ENCODE peak calls at places on chromosome 6, in five cellular contexts. One of them, this sample, is unnamed.

GRCh38 chr6:136628996-136629395 is 78.8 kb upstream of the MAP7 start:
- DNase-seq in spleen: no peak
- DNase-seq in right lobe of liver: no peak
- DNase-seq in fibroblast of lung: no peak
- DNase-seq in PC-3: peak; percentile 4
- DNase-seq in this sample: no peak

GRCh38 chr6:29919506-29919905 is 22.8 kb upstream of the HLA-A start:
- DNase-seq in spleen: no peak
- DNase-seq in right lobe of liver: no peak
- DNase-seq in fibroblast of lung: no peak
- DNase-seq in PC-3: no peak
- DNase-seq in this sample: no peak

GRCh38 chr6:1389791-1390070 is 355 bp downstream of the FOXF2 start:
- DNase-seq in spleen: peak; percentile 57
- DNase-seq in right lobe of liver: no peak
- DNase-seq in fibroblast of lung: no peak
- DNase-seq in PC-3: no peak
- DNase-seq in this sample: no peak

GRCh38 chr6:161370882-161371281 is 97.0 kb upstream of the AGPAT4 start:
- DNase-seq in spleen: peak; percentile 85
- DNase-seq in right lobe of liver: peak; percentile 52
- DNase-seq in fibroblast of lung: peak; percentile 79
- DNase-seq in PC-3: peak; percentile 75
- DNase-seq in this sample: peak; percentile 80

GRCh38 chr6:26028753-26029569 is 58.3 kb upstream of the HFE start:
- DNase-seq in spleen: no peak
- DNase-seq in right lobe of liver: no peak
- DNase-seq in fibroblast of lung: no peak
- DNase-seq in PC-3: peak; percentile 46
- DNase-seq in this sample: no peak

GRCh38 chr6:128463942-128464341 is 56.5 kb downstream of the PTPRK start:
- DNase-seq in spleen: no peak
- DNase-seq in right lobe of liver: no peak
- DNase-seq in fibroblast of lung: no peak
- DNase-seq in PC-3: peak; percentile 83
- DNase-seq in this sample: no peak

GRCh38 chr6:91167846-91168245 is 581.0 kb upstream of the MAP3K7 start:
- DNase-seq in spleen: no peak
- DNase-seq in right lobe of liver: no peak
- DNase-seq in fibroblast of lung: no peak
- DNase-seq in PC-3: no peak
- DNase-seq in this sample: no peak

GRCh38 chr6:89298680-89299450 is 16.2 kb downstream of the GABRR2 start:
- DNase-seq in spleen: no peak
- DNase-seq in right lobe of liver: no peak
- DNase-seq in fibroblast of lung: peak; percentile 92
- DNase-seq in PC-3: peak; percentile 89
- DNase-seq in this sample: peak; percentile 76

GRCh38 chr6:157460182-157460999 is 79.4 kb downstream of the ZDHHC14 start:
- DNase-seq in spleen: no peak
- DNase-seq in right lobe of liver: no peak
- DNase-seq in fibroblast of lung: no peak
- DNase-seq in PC-3: no peak
- DNase-seq in this sample: no peak

GRCh38 chr6:20159781-20160540 is 52.3 kb downstream of the MBOAT1 start:
- DNase-seq in spleen: no peak
- DNase-seq in right lobe of liver: no peak
- DNase-seq in fibroblast of lung: no peak
- DNase-seq in PC-3: no peak
- DNase-seq in this sample: no peak

GRCh38 chr6:31829633-31830492 is 2.3 kb downstream of the HSPA1B start:
- DNase-seq in spleen: peak; percentile 78
- DNase-seq in right lobe of liver: no peak
- DNase-seq in fibroblast of lung: peak; percentile 71
- DNase-seq in PC-3: peak; percentile 65
- DNase-seq in this sample: peak; percentile 57

GRCh38 chr6:161561938-161562337 is 288.1 kb upstream of the AGPAT4 start:
- DNase-seq in spleen: no peak
- DNase-seq in right lobe of liver: no peak
- DNase-seq in fibroblast of lung: no peak
- DNase-seq in PC-3: no peak
- DNase-seq in this sample: no peak

GRCh38 chr6:73314577-73315492 is 39.2 kb downstream of the DPPA5 start:
- DNase-seq in spleen: no peak
- DNase-seq in right lobe of liver: no peak
- DNase-seq in fibroblast of lung: no peak
- DNase-seq in PC-3: no peak
- DNase-seq in this sample: no peak

GRCh38 chr6:41733349-41733706 is 2.1 kb downstream of the TFEB start:
- DNase-seq in spleen: no peak
- DNase-seq in right lobe of liver: no peak
- DNase-seq in fibroblast of lung: no peak
- DNase-seq in PC-3: no peak
- DNase-seq in this sample: no peak

GRCh38 chr6:79307321-79308036 is 73.0 kb upstream of the HMGN3 start:
- DNase-seq in spleen: no peak
- DNase-seq in right lobe of liver: no peak
- DNase-seq in fibroblast of lung: no peak
- DNase-seq in PC-3: peak; percentile 44
- DNase-seq in this sample: peak; percentile 26

GRCh38 chr6:14001329-14002012 is 76.7 kb downstream of the RNF182 start:
- DNase-seq in spleen: no peak
- DNase-seq in right lobe of liver: no peak
- DNase-seq in fibroblast of lung: peak; percentile 96
- DNase-seq in PC-3: peak; percentile 99
- DNase-seq in this sample: peak; percentile 100
- H3K4me3 ChIP-seq in spleen: no peak overlapping the region
- H3K4me3 ChIP-seq in right lobe of liver: no peak overlapping the region
- H3K4me3 ChIP-seq in fibroblast of lung: no peak overlapping the region
- H3K4me3 ChIP-seq in PC-3: peak overlapping the region; percentile 51
- H3K4me3 ChIP-seq in this sample: no peak overlapping the region

GRCh38 chr6:153059757-153060156 is 57.2 kb upstream of the MTRF1L start:
- DNase-seq in spleen: no peak
- DNase-seq in right lobe of liver: no peak
- DNase-seq in fibroblast of lung: peak; percentile 8
- DNase-seq in PC-3: no peak
- DNase-seq in this sample: no peak
- TF ChIP-seq CTCF in spleen: no peak
- TF ChIP-seq CTCF in right lobe of liver: no peak
- TF ChIP-seq CTCF in fibroblast of lung: peak; percentile 14
- TF ChIP-seq CTCF in PC-3: peak; percentile 38
- TF ChIP-seq CTCF in this sample: peak; percentile 11

DNA sequence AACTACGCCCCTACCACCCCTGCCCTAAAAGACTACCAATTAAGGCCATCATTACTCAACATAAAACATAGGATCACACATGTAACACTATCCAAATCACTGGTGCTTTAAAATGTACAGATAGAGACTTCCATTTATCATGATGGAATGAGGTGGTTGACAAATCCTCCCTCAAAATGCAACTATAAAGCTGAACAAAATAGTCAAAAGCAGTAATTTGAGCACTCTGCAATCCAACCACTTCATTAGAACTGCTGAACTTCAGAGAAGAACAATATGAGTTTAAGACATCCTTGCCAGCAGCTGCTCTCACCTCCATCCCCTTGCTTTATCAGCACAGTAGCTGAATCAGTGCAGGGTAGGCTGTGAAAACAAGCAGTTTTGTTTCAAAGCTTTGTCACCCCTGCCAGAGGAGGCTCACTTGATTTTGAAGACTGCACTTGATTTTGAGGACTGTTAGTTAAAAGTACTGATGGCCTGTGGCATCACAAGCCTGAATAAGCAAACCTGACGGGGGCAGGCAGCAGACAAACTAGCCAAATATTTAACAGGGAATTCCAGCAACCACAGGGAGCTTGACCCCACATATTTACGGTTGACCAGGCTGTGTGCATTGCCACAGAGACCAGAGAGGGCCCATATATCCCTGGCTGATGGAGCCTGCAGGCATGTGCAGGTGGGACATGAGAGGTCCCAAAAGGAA is 97.6 kb downstream of the PDSS2 start:
- DNase-seq in spleen: no peak
- DNase-seq in right lobe of liver: no peak
- DNase-seq in fibroblast of lung: peak; percentile 50
- DNase-seq in PC-3: peak; percentile 16
- DNase-seq in this sample: peak; percentile 64
- H3K4me3 ChIP-seq in spleen: no peak overlapping the region
- H3K4me3 ChIP-seq in right lobe of liver: no peak overlapping the region
- H3K4me3 ChIP-seq in fibroblast of lung: no peak overlapping the region
- H3K4me3 ChIP-seq in PC-3: no peak overlapping the region
- H3K4me3 ChIP-seq in this sample: no peak overlapping the region

GRCh38 chr6:156413156-156413555 is 364.0 kb upstream of the ARID1B start:
- DNase-seq in spleen: no peak
- DNase-seq in right lobe of liver: no peak
- DNase-seq in fibroblast of lung: peak; percentile 25
- DNase-seq in PC-3: peak; percentile 45
- DNase-seq in this sample: no peak

GRCh38 chr6:156407334-156407733 is 369.8 kb upstream of the ARID1B start:
- DNase-seq in spleen: no peak
- DNase-seq in right lobe of liver: no peak
- DNase-seq in fibroblast of lung: no peak
- DNase-seq in PC-3: no peak
- DNase-seq in this sample: no peak

GRCh38 chr6:156406099-156406498 is 371.1 kb upstream of the ARID1B start:
- DNase-seq in spleen: no peak
- DNase-seq in right lobe of liver: no peak
- DNase-seq in fibroblast of lung: no peak
- DNase-seq in PC-3: no peak
- DNase-seq in this sample: no peak

GRCh38 chr6:156406688-156407087 is 370.5 kb upstream of the ARID1B start:
- DNase-seq in spleen: no peak
- DNase-seq in right lobe of liver: no peak
- DNase-seq in fibroblast of lung: no peak
- DNase-seq in PC-3: no peak
- DNase-seq in this sample: no peak

DNA sequence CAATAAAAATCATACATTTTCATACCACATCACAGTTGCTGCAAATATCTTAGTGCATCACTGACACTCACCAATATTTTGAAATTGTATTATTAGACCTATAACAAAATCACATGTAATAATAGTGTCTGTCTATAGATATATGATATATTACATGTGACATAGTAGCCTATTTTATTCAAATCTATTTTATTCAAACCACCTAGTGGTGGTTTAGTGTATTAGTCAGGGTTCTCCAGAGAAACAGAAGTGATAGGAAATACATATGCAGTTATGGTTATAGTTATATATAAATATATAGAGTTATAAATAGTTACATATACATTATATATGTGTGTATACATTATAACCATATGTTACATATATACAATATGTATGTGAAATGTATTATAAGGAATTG is 366.5 kb upstream of the ARID1B start:
- DNase-seq in spleen: no peak
- DNase-seq in right lobe of liver: no peak
- DNase-seq in fibroblast of lung: no peak
- DNase-seq in PC-3: peak; percentile 28
- DNase-seq in this sample: no peak
- TF ChIP-seq CTCF in spleen: no peak
- TF ChIP-seq CTCF in right lobe of liver: peak; percentile 33
- TF ChIP-seq CTCF in fibroblast of lung: peak; percentile 6
- TF ChIP-seq CTCF in PC-3: peak; percentile 34
- TF ChIP-seq CTCF in this sample: peak; percentile 1

GRCh38 chr6:169457762-169458161 is 204.1 kb upstream of the THBS2 start:
- DNase-seq in spleen: no peak
- DNase-seq in right lobe of liver: no peak
- DNase-seq in fibroblast of lung: no peak
- DNase-seq in PC-3: no peak
- DNase-seq in this sample: no peak
- H3K4me3 ChIP-seq in spleen: no peak overlapping the region
- H3K4me3 ChIP-seq in right lobe of liver: no peak overlapping the region
- H3K4me3 ChIP-seq in fibroblast of lung: no peak overlapping the region
- H3K4me3 ChIP-seq in PC-3: no peak overlapping the region
- H3K4me3 ChIP-seq in this sample: no peak overlapping the region

DNA sequence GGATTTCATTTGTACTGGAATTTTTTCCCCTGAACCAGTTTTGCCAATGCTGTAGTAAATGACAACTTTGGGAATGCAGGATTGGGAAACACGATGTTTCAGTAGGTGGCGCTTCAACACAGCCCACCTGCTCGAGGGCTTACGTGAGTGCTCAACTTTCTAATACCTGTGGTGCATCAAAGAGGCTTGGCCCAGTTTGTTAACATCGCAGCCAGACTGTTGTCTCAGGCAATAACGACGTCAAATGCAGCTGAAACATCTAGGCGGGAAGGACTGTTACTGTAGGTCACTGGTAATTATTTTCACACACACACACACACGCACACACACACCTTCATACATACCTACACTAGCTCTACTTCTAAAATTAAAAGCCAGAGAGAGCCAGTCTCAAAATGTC is 815.5 kb upstream of the SLC35B3 start:
- DNase-seq in spleen: no peak
- DNase-seq in right lobe of liver: peak; percentile 21
- DNase-seq in fibroblast of lung: peak; percentile 42
- DNase-seq in PC-3: peak; percentile 84
- DNase-seq in this sample: peak; percentile 23
- TF ChIP-seq CTCF in spleen: no peak
- TF ChIP-seq CTCF in right lobe of liver: peak; percentile 39
- TF ChIP-seq CTCF in fibroblast of lung: peak; percentile 62
- TF ChIP-seq CTCF in PC-3: peak; percentile 92
- TF ChIP-seq CTCF in this sample: peak; percentile 46

DNA sequence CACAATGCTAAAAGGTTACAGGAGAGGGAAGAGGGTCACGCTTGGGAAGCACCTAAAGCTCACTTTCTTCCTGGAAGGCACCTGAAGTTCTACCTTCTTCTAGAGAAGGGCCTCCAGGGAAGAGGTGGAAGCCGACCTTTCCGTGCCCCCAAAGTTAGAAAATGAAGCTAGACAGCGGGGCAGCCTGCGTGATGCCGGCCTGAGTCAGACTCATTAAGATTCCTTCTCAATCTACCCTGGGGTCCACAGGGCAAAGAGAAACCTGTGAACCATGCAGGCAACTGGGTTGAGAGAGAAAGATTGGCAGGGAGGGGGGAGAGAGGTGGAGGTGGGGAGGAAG is 54.8 kb upstream of the CCDC167 start:
- DNase-seq in spleen: no peak
- DNase-seq in right lobe of liver: no peak
- DNase-seq in fibroblast of lung: no peak
- DNase-seq in PC-3: peak; percentile 75
- DNase-seq in this sample: peak; percentile 20
- H3K4me3 ChIP-seq in spleen: no peak overlapping the region
- H3K4me3 ChIP-seq in right lobe of liver: no peak overlapping the region
- H3K4me3 ChIP-seq in fibroblast of lung: no peak overlapping the region
- H3K4me3 ChIP-seq in PC-3: peak overlapping the region; percentile 45
- H3K4me3 ChIP-seq in this sample: no peak overlapping the region

GRCh38 chr6:63306446-63306845 is 13.3 kb downstream of the LGSN start:
- DNase-seq in spleen: no peak
- DNase-seq in right lobe of liver: no peak
- DNase-seq in fibroblast of lung: no peak
- DNase-seq in PC-3: no peak
- DNase-seq in this sample: no peak

GRCh38 chr6:63305278-63305677 is 14.5 kb downstream of the LGSN start:
- DNase-seq in spleen: no peak
- DNase-seq in right lobe of liver: no peak
- DNase-seq in fibroblast of lung: peak; percentile 1
- DNase-seq in PC-3: no peak
- DNase-seq in this sample: peak; percentile 12

GRCh38 chr6:63307581-63308246 is 12.1 kb downstream of the LGSN start:
- DNase-seq in spleen: no peak
- DNase-seq in right lobe of liver: no peak
- DNase-seq in fibroblast of lung: peak; percentile 64
- DNase-seq in PC-3: peak; percentile 72
- DNase-seq in this sample: peak; percentile 65
- TF ChIP-seq CTCF in spleen: no peak
- TF ChIP-seq CTCF in right lobe of liver: peak; percentile 21
- TF ChIP-seq CTCF in fibroblast of lung: peak; percentile 57
- TF ChIP-seq CTCF in PC-3: peak; percentile 70
- TF ChIP-seq CTCF in this sample: peak; percentile 69

This sample was measured in fibroblast of mammary gland.